ENCODE peak calls at places on chromosomes 4 and X, in eight cellular contexts. T is neuronal stem cell, E is suprapubic skin, M is GM12891, L is fibroblast of the aortic adventitia, W is endodermal cell, Y is B cell, B is frontal cortex. F is an unnamed sample.

GRCh38 chr4:139247241-139247640 is 32.8 kb downstream of the MGARP start:
- DNase-seq in T (no peak), E (no peak), M (no peak), L (peak), W (no peak), Y (no peak), B (no peak), F (no peak)

GRCh38 chrX:138710866-138711331 is 618 bp downstream of the FGF13 start:
- DNase-seq in T (peak), E (no peak), M (no peak), L (no peak), W (peak), Y (peak), B (no peak), F (no peak)

GRCh38 chr4:176508780-176509331 is 189.1 kb downstream of the SPCS3 start:
- DNase-seq in T (no peak), E (no peak), M (no peak), L (no peak), W (no peak), Y (no peak), B (no peak), F (no peak)

GRCh38 chrX:100745806-100746537 is 14.1 kb upstream of the SYTL4 start:
- DNase-seq in T (no peak), E (no peak), M (no peak), L (no peak), W (no peak), Y (no peak), B (no peak), F (no peak)

GRCh38 chrX:9467751-9468150 is 2.9 kb downstream of the TBL1X start:
- DNase-seq in T (no peak), E (no peak), M (no peak), L (no peak), W (peak), Y (no peak), B (no peak), F (no peak)

GRCh38 chr4:55386073-55386472 is 9.7 kb upstream of the TMEM165 start:
- DNase-seq in T (no peak), E (no peak), M (no peak), L (no peak), W (peak), Y (no peak), B (no peak), F (no peak)

GRCh38 chr4:17316566-17316965 is 195.3 kb downstream of the QDPR start:
- DNase-seq in T (no peak), E (no peak), M (no peak), L (no peak), W (no peak), Y (no peak), B (no peak), F (no peak)

GRCh38 chr4:101230806-101231426 is 116.4 kb downstream of the PPP3CA start:
- DNase-seq in T (no peak), E (no peak), M (no peak), L (peak), W (no peak), Y (no peak), B (no peak), F (no peak)

GRCh38 chrX:11530621-11531020 is 135.1 kb downstream of the ARHGAP6 start:
- DNase-seq in T (no peak), E (no peak), M (no peak), L (peak), W (no peak), Y (no peak), B (no peak), F (no peak)

GRCh38 chr4:14222630-14223029 is 595.1 kb upstream of the BOD1L1 start:
- DNase-seq in T (no peak), E (no peak), M (no peak), L (peak), W (no peak), Y (no peak), B (no peak), F (no peak)

F was measured in GM19239.